ENCODE peak calls at places on chromosomes 13 and 19, in nine cellular contexts. U is AG10803, H is uterus, C is breast epithelium, J is left ventricle myocardium inferior, K is fibroblast of lung, Y is AG04450, A is bronchial epithelial cell, E is cardiac muscle cell. M is an unnamed sample.

GRCh38 chr19:41095703-41096102 is 7.5 kb downstream of the CYP2A13 start:
- DNase-seq in U (no peak), H (no peak), C (no peak), J (no peak), K (no peak), Y (no peak), A (no peak), E (no peak), M (no peak)

GRCh38 chr19:48635966-48636858 is 967 bp downstream of the DBP start:
- DNase-seq in U (no peak), H (peak), C (no peak), J (no peak), K (no peak), Y (no peak), A (no peak), E (peak), M (no peak)

GRCh38 chr19:31127132-31127967 is 221.9 kb downstream of the TSHZ3 start:
- DNase-seq in U (peak), H (peak), C (no peak), J (no peak), K (peak), Y (peak), A (peak), E (no peak), M (no peak)

GRCh38 chr19:13604902-13605586 is 98.8 kb upstream of the CACNA1A start:
- DNase-seq in U (no peak), H (no peak), C (no peak), J (no peak), K (no peak), Y (no peak), A (no peak), E (no peak), M (no peak)

GRCh38 chr19:1027020-1027952 is 878 bp downstream of the CNN2 start:
- DNase-seq in U (no peak), H (no peak), C (no peak), J (peak), K (no peak), Y (no peak), A (peak), E (no peak), M (no peak)

GRCh38 chr13:50787316-50788195 is 55.9 kb downstream of the DLEU7 start:
- DNase-seq in U (no peak), H (no peak), C (no peak), J (no peak), K (no peak), Y (no peak), A (no peak), E (no peak), M (no peak)

GRCh38 chr13:45393941-45394570 is 24.1 kb downstream of the SLC25A30 start:
- DNase-seq in U (peak), H (no peak), C (no peak), J (no peak), K (peak), Y (no peak), A (peak), E (peak), M (no peak)

GRCh38 chr13:112708560-112709240 is 18.9 kb downstream of the ATP11A start:
- DNase-seq in U (no peak), H (no peak), C (peak), J (no peak), K (no peak), Y (no peak), A (no peak), E (no peak), M (no peak)

GRCh38 chr13:36421447-36421846 is 10.8 kb upstream of the CCNA1 start:
- DNase-seq in U (peak), H (no peak), C (no peak), J (no peak), K (no peak), Y (no peak), A (peak), E (no peak), M (no peak)

GRCh38 chr13:31023126-31023525 is 90.7 kb downstream of the TEX26 start:
- DNase-seq in U (no peak), H (no peak), C (no peak), J (no peak), K (no peak), Y (no peak), A (no peak), E (no peak), M (no peak)

GRCh38 chr19:18697680-18698079 is 14.2 kb downstream of the CRTC1 start:
- DNase-seq in U (no peak), H (no peak), C (no peak), J (peak), K (no peak), Y (no peak), A (no peak), E (no peak), M (no peak)

GRCh38 chr13:27953671-27954405 is 15.3 kb downstream of the CDX2 start:
- DNase-seq in U (peak), H (peak), C (no peak), J (peak), K (peak), Y (peak), A (peak), E (peak), M (no peak)

GRCh38 chr13:33111414-33112110 is 95.3 kb downstream of the KL start:
- DNase-seq in U (peak), H (peak), C (no peak), J (peak), K (peak), Y (no peak), A (no peak), E (no peak), M (no peak)

GRCh38 chr13:77013853-77014542 is 13.0 kb downstream of the FBXL3 start:
- DNase-seq in U (no peak), H (no peak), C (no peak), J (no peak), K (no peak), Y (no peak), A (no peak), E (no peak), M (no peak)

GRCh38 chr19:51337861-51338562 is 3.9 kb downstream of the VSIG10L start:
- DNase-seq in U (no peak), H (no peak), C (no peak), J (no peak), K (no peak), Y (no peak), A (no peak), E (no peak), M (no peak)

DNA sequence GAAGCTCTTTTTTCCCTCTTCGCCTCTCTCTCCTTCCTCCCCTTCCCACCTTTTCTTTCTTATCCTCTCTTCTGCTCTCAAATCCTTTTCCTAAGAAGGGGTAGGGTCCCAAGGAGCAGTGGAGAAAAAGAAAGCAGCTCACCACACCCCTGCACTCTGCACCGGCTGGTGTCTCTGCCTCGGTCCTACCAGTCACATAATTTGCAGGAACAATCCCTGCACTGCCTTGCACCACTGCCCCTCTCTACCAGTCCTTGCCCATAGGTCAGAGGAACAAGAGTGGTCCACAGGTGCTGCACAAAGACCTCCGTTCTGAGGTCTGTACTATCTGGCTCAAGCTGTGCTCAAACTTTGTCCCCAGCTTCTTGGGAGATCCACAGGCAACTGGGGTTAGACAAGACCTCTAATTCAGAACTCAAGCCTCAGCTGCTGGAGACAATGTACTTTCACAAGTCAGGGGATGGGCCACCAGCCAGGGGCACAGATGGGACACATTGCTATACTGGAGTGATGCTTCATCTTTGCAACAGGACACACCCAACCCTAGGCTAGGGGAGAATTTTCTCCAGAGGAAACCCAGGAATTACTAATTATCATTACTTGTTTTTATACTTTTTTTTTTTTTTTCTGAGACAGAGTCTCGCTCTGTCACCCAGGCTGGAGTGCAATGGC is 125.4 kb upstream of the ZNF507 start:
- DNase-seq in U (no peak), H (no peak), C (no peak), J (no peak), K (no peak), Y (no peak), A (no peak), E (no peak), M (no peak)
- TF ChIP-seq CTCF in U (no peak), H (no peak), C (no peak), J (no peak), K (no peak), Y (no peak), A (no peak), E (no peak), M (no peak)

DNA sequence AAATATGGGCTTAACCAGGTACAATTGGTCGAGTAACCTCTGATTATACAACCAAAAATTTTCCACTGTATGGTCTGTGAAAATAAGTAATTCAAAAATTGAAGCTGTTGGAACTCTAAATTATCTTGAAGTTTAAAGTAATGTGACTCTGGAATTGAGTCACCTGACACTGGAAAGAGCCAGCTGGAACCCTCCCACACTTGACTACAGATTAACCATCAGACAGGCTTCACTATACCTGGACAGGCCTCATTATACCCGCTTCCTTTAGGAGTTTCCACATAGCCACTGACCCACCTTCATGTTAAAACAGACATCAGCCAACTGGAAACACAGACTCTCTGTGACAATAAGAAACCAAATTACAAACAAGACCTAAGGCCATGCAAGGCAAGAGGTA is 1.3 kb downstream of the ZNF433 start:
- DNase-seq in U (no peak), H (no peak), C (no peak), J (no peak), K (no peak), Y (no peak), A (no peak), E (no peak), M (peak)
- H3K4me3 ChIP-seq in U (peak), H (no peak), C (peak), J (peak), K (peak), Y (peak), A (peak), E (peak), M (peak)

GRCh38 chr19:46017874-46018675 is 4.8 kb downstream of the PGLYRP1 start:
- DNase-seq in U (no peak), H (no peak), C (no peak), J (no peak), K (no peak), Y (no peak), A (no peak), E (no peak), M (no peak)

GRCh38 chr19:46017095-46017429 is 5.8 kb downstream of the PGLYRP1 start:
- DNase-seq in U (no peak), H (no peak), C (no peak), J (no peak), K (no peak), Y (no peak), A (no peak), E (no peak), M (no peak)

GRCh38 chr19:46020819-46021125 is 2.1 kb downstream of the PGLYRP1 start:
- DNase-seq in U (no peak), H (no peak), C (no peak), J (no peak), K (no peak), Y (no peak), A (no peak), E (no peak), M (no peak)

GRCh38 chr19:46019270-46019669 is 3.6 kb downstream of the PGLYRP1 start:
- DNase-seq in U (no peak), H (no peak), C (no peak), J (no peak), K (no peak), Y (no peak), A (no peak), E (no peak), M (no peak)

GRCh38 chr19:46018729-46019251 is 4.1 kb downstream of the PGLYRP1 start:
- DNase-seq in U (no peak), H (no peak), C (no peak), J (no peak), K (no peak), Y (no peak), A (no peak), E (no peak), M (no peak)
- TF ChIP-seq CTCF in U (no peak), H (no peak), C (no peak), J (no peak), K (no peak), Y (no peak), A (no peak), E (no peak), M (no peak)

GRCh38 chr19:38223119-38223523 is 901 bp downstream of the DPF1 start:
- DNase-seq in U (no peak), H (no peak), C (no peak), J (no peak), K (no peak), Y (no peak), A (no peak), E (no peak), M (no peak)

GRCh38 chr19:38223617-38224013 is 407 bp downstream of the DPF1 start:
- DNase-seq in U (no peak), H (no peak), C (no peak), J (no peak), K (no peak), Y (no peak), A (no peak), E (no peak), M (no peak)

GRCh38 chr19:38221421-38221820 is 2.6 kb downstream of the DPF1 start:
- DNase-seq in U (no peak), H (no peak), C (no peak), J (no peak), K (no peak), Y (no peak), A (no peak), E (no peak), M (no peak)

GRCh38 chr19:38224014-38224862 is at the start of gene DPF1:
- DNase-seq in U (peak), H (no peak), C (no peak), J (peak), K (peak), Y (no peak), A (peak), E (peak), M (no peak)

DNA sequence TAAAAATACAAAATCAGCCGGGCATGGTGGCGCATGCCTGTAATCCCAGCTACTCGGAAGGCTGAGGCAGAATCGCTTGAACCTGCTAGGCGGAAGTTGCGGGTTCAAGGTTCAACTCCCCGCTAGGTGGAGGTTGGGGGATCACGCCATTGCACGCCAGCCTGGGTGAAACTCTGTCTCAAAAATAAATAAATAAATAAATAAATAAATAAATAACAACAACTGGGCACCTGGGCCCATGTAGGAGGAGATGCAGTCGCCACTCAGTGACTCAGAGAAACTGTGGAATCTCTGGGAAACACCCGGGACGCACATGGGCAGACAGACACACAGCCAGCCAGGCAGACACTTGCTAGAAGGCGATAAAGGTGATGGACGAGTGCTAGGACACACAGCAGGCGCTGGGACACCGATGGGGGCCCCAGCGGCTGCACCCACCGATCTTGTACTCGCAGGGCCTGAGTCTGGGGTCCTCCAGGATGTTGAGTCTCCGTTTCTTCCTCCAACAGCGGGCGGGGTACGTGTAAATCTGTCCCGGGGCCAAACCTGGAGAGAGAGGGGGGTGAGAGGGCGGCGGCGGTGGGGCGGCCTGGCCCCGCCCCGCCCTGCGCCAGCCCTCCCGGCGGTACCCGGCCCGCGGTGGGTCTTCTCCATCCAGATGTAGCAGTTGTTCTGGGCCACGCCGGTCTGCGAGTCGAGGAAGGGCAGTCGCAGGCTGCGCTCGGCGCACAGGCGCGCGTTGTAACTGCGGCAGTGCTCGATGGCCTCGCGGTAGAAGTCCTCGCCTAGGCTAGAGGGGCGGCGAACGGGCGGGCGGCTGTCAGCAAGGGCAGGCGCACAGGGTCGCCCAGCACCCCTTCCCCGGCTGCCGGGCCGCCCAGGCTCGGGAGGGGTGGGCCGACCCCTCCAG is 1.8 kb downstream of the DPF1 start:
- DNase-seq in U (no peak), H (no peak), C (no peak), J (no peak), K (no peak), Y (no peak), A (no peak), E (no peak), M (no peak)
- H3K4me3 ChIP-seq in U (no peak), H (no peak), C (no peak), J (no peak), K (no peak), Y (no peak), A (no peak), E (no peak), M (no peak)

GRCh38 chr13:20140487-20140886 is 20.4 kb downstream of the GJA3 start:
- DNase-seq in U (no peak), H (no peak), C (no peak), J (no peak), K (no peak), Y (no peak), A (no peak), E (no peak), M (no peak)

GRCh38 chr13:20137875-20138274 is 23.0 kb downstream of the GJA3 start:
- DNase-seq in U (no peak), H (no peak), C (no peak), J (no peak), K (no peak), Y (no peak), A (no peak), E (no peak), M (no peak)

GRCh38 chr13:20134732-20135131 is 26.1 kb downstream of the GJA3 start:
- DNase-seq in U (no peak), H (no peak), C (no peak), J (no peak), K (no peak), Y (no peak), A (no peak), E (no peak), M (no peak)

GRCh38 chr13:20141238-20142018 is 19.4 kb downstream of the GJA3 start:
- DNase-seq in U (no peak), H (no peak), C (no peak), J (peak), K (no peak), Y (no peak), A (no peak), E (peak), M (no peak)

DNA sequence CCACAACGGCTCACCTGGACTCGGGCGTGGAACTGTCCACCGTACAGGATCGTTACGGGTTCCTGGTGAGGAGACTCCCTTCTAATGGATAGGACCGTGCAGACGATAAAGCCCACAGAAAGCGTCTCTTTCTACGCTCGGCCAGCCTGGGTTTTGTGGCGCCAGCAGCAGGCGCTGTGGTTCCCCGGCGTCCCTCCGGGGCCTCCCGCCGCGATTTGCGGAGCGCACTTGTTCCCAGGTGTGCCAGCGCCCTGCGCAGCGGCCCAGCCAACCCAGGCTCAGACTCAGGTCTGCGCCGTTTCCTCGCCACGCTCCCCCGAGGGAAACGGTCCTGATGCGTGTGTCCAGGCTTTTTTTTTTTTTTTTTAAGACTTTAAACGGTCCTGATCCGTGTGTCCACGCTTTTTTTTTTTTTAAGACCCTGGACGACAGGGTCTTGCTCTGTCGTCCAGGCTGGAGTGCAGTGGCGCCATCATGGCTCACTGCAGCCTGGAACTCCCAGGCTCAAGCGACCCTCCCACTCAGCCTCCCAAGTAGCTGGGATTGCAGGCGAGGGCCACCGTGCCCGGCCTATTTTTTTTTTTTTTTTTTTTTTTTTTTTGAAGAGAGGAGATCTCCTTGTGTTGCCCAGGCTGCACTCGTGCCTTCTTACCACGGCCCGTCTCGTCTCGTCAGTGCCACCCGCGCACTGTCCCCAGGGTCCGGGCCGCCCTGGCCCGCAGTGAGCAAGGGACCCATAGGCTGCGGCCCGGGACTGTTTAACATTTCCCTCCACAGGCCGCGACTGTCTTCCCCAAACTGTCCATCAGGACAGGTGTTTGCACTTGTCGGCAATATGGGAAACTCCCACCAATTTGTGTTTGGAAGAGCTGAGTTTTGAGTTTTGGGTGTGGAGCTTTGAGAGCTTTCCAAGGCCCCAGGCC is 23.8 kb downstream of the GJA3 start:
- DNase-seq in U (no peak), H (no peak), C (no peak), J (no peak), K (peak), Y (no peak), A (no peak), E (no peak), M (no peak)
- TF ChIP-seq CTCF in U (peak), H (no peak), C (no peak), J (peak), K (peak), Y (peak), A (peak), E (peak), M (peak)

DNA sequence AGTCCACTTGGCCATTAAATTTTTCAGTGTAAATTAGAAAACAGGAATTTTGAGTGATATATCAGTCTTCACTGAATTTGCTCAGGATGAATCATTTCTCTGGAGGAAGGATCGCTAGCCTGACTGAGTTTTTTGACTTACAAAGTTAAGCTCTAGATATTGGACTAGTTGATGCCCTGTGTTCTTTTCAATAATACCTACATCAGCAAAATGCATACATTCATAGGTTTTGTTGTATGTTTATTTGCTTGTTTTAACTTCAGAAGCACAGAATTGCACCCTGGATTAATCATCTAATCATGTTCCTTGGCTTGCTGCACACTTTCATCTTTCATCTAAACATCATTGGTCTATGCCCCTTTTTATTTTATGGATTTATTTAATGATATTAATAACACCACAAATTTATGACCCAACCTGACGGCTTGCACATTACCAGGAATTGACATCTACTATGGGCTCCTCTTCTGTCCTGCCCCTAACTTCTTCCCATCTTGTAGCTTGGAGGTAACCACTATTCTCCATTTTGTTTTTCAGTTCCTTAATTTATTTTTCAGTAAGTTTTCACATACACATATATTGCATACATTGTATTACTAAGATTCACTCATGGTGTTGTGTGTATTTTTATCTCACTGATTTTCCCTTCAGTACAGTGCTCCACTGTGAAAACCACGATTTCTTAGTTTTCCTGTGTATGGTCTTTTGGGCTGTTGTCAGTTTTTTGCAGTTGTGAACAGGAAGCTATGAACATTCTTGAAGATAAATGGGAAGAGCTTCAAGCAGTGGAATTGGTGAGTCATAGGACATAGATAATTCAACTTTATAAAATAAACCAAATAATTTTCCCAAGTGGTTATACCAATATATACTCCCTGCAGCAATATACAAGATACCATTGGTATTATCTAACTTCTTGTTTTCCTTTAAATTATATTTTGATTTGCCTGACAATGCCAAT is 23.3 kb downstream of the COMMD6 start:
- DNase-seq in U (peak), H (no peak), C (no peak), J (no peak), K (peak), Y (no peak), A (no peak), E (no peak), M (no peak)
- H3K4me3 ChIP-seq in U (no peak), H (no peak), C (no peak), J (no peak), K (no peak), Y (no peak), A (no peak), E (no peak), M (no peak)

M was measured in epithelial cell of proximal tubule.